ENCODE peak calls at places on chromosomes 11 and 22, in four cellular contexts. One of them, this sample, is unnamed.

GRCh38 chr11:4644233-4644632 is 451 bp downstream of the OR51E1 start:
- DNase-seq in SK-N-SH: no peak
- DNase-seq in H1: no peak
- DNase-seq in K562: no peak
- DNase-seq in this sample: no peak

GRCh38 chr11:44621140-44621681 is 55.7 kb downstream of the CD82 start:
- DNase-seq in H1: peak
- DNase-seq in SK-N-SH: peak
- DNase-seq in K562: peak
- DNase-seq in this sample: peak

GRCh38 chr11:14506532-14506931 is 6.9 kb upstream of the COPB1 start:
- DNase-seq in H1: no peak
- DNase-seq in SK-N-SH: no peak
- DNase-seq in K562: no peak
- DNase-seq in this sample: no peak

GRCh38 chr11:67373916-67374570 is 645 bp upstream of the CLCF1 start:
- DNase-seq in K562: peak
- DNase-seq in H1: peak
- DNase-seq in SK-N-SH: peak
- DNase-seq in this sample: peak

GRCh38 chr11:43856988-43857387 is 23.6 kb upstream of the ALKBH3 start:
- DNase-seq in K562: no peak
- DNase-seq in H1: no peak
- DNase-seq in SK-N-SH: no peak
- DNase-seq in this sample: no peak

GRCh38 chr11:14971865-14972580 is at the start of gene CALCA:
- DNase-seq in SK-N-SH: peak
- DNase-seq in K562: no peak
- DNase-seq in H1: peak
- DNase-seq in this sample: peak

GRCh38 chr11:46920709-46921108 is 2.4 kb upstream of the LRP4 start:
- DNase-seq in SK-N-SH: no peak
- DNase-seq in H1: no peak
- DNase-seq in K562: no peak
- DNase-seq in this sample: no peak

GRCh38 chr11:60973699-60974098 is 2.2 kb downstream of the CD6 start:
- DNase-seq in K562: no peak
- DNase-seq in SK-N-SH: no peak
- DNase-seq in H1: no peak
- DNase-seq in this sample: no peak

GRCh38 chr11:69220581-69221051 is 64.9 kb downstream of the SMIM38 start:
- DNase-seq in SK-N-SH: no peak
- DNase-seq in K562: no peak
- DNase-seq in H1: no peak
- DNase-seq in this sample: peak

GRCh38 chr11:117239295-117239694 is 6.8 kb downstream of the RNF214 start:
- DNase-seq in H1: no peak
- DNase-seq in SK-N-SH: no peak
- DNase-seq in K562: no peak
- DNase-seq in this sample: no peak

GRCh38 chr11:75022289-75022688 is 33.6 kb downstream of the NEU3 start:
- DNase-seq in SK-N-SH: no peak
- DNase-seq in K562: no peak
- DNase-seq in H1: no peak
- DNase-seq in this sample: no peak

GRCh38 chr11:65814131-65814959 is 19.4 kb upstream of the SNX32 start:
- DNase-seq in SK-N-SH: no peak
- DNase-seq in H1: no peak
- DNase-seq in K562: no peak
- DNase-seq in this sample: no peak

GRCh38 chr11:82792822-82793569 is 59.3 kb upstream of the FAM181B start:
- DNase-seq in K562: peak
- DNase-seq in H1: no peak
- DNase-seq in SK-N-SH: no peak
- DNase-seq in this sample: no peak

GRCh38 chr11:67438121-67438902 is 830 bp upstream of the PTPRCAP start:
- DNase-seq in H1: no peak
- DNase-seq in K562: no peak
- DNase-seq in SK-N-SH: no peak
- DNase-seq in this sample: no peak

GRCh38 chr11:720642-721346 is 14.8 kb downstream of the EPS8L2 start:
- DNase-seq in SK-N-SH: peak
- DNase-seq in K562: peak
- DNase-seq in H1: peak
- DNase-seq in this sample: peak

GRCh38 chr11:104060820-104061219 is 24.4 kb downstream of the DDI1 start:
- DNase-seq in SK-N-SH: no peak
- DNase-seq in K562: no peak
- DNase-seq in H1: no peak
- DNase-seq in this sample: no peak

GRCh38 chr11:104060004-104060403 is 23.6 kb downstream of the DDI1 start:
- DNase-seq in SK-N-SH: peak
- DNase-seq in H1: no peak
- DNase-seq in K562: no peak
- DNase-seq in this sample: no peak

GRCh38 chr11:104057908-104058307 is 21.5 kb downstream of the DDI1 start:
- DNase-seq in K562: no peak
- DNase-seq in SK-N-SH: no peak
- DNase-seq in H1: no peak
- DNase-seq in this sample: no peak

GRCh38 chr11:104064016-104064630 is 27.7 kb downstream of the DDI1 start:
- DNase-seq in H1: no peak
- DNase-seq in K562: no peak
- DNase-seq in SK-N-SH: no peak
- DNase-seq in this sample: no peak

DNA sequence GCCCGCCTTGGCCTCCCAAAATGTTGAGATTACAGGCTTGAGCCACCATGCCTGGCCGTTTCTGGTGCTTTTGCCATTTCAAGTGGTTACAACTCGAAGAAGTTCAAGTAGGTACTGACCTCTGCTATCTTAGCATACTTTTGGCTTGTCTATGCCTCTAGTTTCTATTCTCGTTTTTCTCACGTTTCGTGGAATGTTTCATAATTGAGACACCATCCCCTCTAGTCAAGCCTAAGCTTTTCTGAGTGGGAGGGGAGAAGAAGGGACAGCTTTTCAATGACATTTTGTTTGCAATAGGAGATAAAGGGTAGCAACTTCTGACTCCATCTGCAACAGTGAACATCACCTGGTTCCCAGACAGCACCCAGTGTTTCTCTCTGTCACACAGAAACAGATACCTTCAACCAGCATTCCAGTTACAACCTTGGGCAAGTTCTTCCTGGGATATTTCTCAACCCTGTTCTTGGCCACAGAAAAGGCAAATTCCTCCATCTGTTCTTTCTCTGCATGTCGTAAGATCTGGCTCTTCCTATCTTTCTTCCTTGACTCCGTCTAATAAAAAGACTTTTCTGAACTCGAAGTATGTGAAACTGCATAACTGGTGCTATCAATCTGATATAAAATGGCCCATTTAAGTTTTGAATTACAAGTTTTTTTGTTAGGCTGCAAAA is 25.5 kb downstream of the DDI1 start:
- DNase-seq in K562: no peak
- DNase-seq in H1: no peak
- DNase-seq in SK-N-SH: no peak
- DNase-seq in this sample: no peak
- TF ChIP-seq TEAD4 in K562: no peak
- TF ChIP-seq TEAD4 in H1: no peak
- TF ChIP-seq TEAD4 in SK-N-SH: no peak
- TF ChIP-seq TEAD4 in this sample: no peak

GRCh38 chr22:46649176-46650077 is 29.2 kb downstream of the GRAMD4 start:
- DNase-seq in SK-N-SH: no peak
- DNase-seq in K562: peak
- DNase-seq in H1: no peak
- DNase-seq in this sample: no peak
- TF ChIP-seq TEAD4 in SK-N-SH: no peak
- TF ChIP-seq TEAD4 in K562: peak
- TF ChIP-seq TEAD4 in H1: no peak
- TF ChIP-seq TEAD4 in this sample: no peak

GRCh38 chr22:49763696-49764095 is 64.0 kb downstream of the BRD1 start:
- DNase-seq in H1: no peak
- DNase-seq in K562: no peak
- DNase-seq in SK-N-SH: peak
- DNase-seq in this sample: no peak
- TF ChIP-seq TEAD4 in H1: no peak
- TF ChIP-seq TEAD4 in K562: no peak
- TF ChIP-seq TEAD4 in SK-N-SH: no peak
- TF ChIP-seq TEAD4 in this sample: no peak

GRCh38 chr11:57424802-57425564 is 1.9 kb downstream of the SLC43A3 start:
- DNase-seq in K562: peak
- DNase-seq in H1: no peak
- DNase-seq in SK-N-SH: no peak
- DNase-seq in this sample: no peak
- TF ChIP-seq TEAD4 in K562: peak
- TF ChIP-seq TEAD4 in H1: no peak
- TF ChIP-seq TEAD4 in SK-N-SH: no peak
- TF ChIP-seq TEAD4 in this sample: no peak

DNA sequence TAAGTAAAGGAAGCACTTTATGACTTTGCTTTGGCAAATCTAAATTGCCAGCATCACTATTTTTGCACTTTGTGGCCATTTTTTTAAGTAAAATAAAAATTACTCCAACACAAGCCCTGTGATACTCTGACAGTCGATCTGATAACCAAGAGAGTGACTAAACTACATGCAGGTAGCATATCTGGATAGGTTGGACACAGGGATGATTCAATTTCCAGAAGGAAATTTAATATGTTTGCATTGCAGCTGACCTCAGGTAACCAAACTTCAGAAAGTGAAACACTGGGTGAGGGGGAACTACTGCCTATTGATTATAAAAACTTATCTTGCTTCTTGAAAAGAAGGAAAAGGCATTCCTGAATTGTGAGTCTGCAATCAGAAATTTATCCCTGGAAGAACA is 13.9 kb downstream of the OR5B3 start:
- DNase-seq in SK-N-SH: no peak
- DNase-seq in K562: no peak
- DNase-seq in H1: no peak
- DNase-seq in this sample: no peak
- TF ChIP-seq TEAD4 in SK-N-SH: no peak
- TF ChIP-seq TEAD4 in K562: no peak
- TF ChIP-seq TEAD4 in H1: no peak
- TF ChIP-seq TEAD4 in this sample: no peak

GRCh38 chr22:44171486-44172076 is 9.1 kb upstream of the PARVG start:
- DNase-seq in SK-N-SH: no peak
- DNase-seq in K562: no peak
- DNase-seq in H1: no peak
- DNase-seq in this sample: no peak

GRCh38 chr22:44170470-44170869 is 10.3 kb upstream of the PARVG start:
- DNase-seq in H1: no peak
- DNase-seq in SK-N-SH: no peak
- DNase-seq in K562: no peak
- DNase-seq in this sample: no peak

GRCh38 chr22:44175676-44176075 is 5.0 kb upstream of the PARVG start:
- DNase-seq in K562: no peak
- DNase-seq in H1: no peak
- DNase-seq in SK-N-SH: no peak
- DNase-seq in this sample: no peak

GRCh38 chr22:44173154-44173553 is 7.6 kb upstream of the PARVG start:
- DNase-seq in K562: no peak
- DNase-seq in H1: no peak
- DNase-seq in SK-N-SH: no peak
- DNase-seq in this sample: no peak

DNA sequence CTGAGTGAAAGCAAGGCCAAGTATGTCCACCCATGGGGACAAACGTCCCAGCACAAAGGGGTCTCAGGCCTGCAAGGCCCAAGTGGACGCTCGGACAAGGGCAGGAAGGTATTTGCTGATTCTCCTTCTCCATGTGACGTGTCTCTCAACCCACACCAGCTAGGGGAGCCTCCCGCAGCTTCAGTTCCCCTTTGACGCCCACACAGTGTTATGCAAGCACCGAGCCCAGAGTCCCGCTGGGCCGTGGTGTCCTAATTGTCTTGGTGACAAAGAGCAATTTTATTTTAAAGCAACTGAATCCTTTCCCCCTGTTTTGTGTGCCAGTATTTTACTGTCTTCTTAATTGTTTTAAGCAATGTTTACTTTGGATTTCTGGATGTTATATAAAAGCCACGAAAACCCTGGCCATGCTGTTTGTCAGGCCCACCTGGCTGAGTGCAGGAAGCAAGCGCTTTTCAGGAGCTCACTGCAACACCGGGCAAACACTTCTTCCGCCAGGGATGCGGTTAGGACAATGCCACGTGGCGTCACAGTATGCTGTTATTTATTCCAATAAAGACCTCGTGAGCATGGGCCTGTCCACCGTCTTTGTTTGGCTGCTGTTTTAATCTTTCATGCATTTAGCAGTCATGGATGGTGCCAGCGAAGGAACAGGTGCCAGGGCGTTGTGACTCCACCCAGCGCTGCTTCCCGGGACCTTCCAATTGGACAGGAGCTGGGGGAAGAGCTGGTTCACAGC is 8.2 kb upstream of the PARVG start:
- DNase-seq in K562: peak
- DNase-seq in SK-N-SH: no peak
- DNase-seq in H1: no peak
- DNase-seq in this sample: no peak
- TF ChIP-seq TEAD4 in K562: no peak
- TF ChIP-seq TEAD4 in SK-N-SH: no peak
- TF ChIP-seq TEAD4 in H1: no peak
- TF ChIP-seq TEAD4 in this sample: no peak

DNA sequence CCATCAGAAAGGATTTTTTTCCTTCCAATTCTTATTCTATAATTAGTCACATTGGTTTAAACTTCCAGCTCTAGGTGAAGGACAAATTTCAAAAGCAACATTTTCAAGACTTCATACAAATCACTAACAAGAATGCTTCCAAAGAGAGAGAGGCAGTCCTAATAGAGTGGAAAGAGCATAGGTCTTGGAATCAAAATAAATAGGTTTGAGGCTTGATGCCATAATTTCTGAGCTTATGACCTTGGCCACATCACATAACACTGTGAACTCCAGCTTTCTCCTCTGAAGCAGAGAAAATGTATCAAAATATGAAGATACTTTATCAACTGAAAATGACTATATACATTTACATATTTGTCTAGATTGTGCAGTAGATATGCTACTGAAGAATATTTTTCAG is 246.8 kb downstream of the GRM5 start:
- DNase-seq in K562: no peak
- DNase-seq in H1: no peak
- DNase-seq in SK-N-SH: no peak
- DNase-seq in this sample: no peak
- TF ChIP-seq TEAD4 in K562: no peak
- TF ChIP-seq TEAD4 in H1: no peak
- TF ChIP-seq TEAD4 in SK-N-SH: no peak
- TF ChIP-seq TEAD4 in this sample: no peak

This sample was measured in WTC11.